ENCODE peak calls at places on chromosome 3, in seven cellular contexts. One of them, this sample, is unnamed.

GRCh38 chr3:122497425-122497824 is 17.3 kb downstream of the KPNA1 start:
- DNase-seq in NCI-H1092 treated with DMSO at 0.1 percent for 48 hours: no peak
- DNase-seq in AG04449: peak
- DNase-seq in GM13976: peak
- DNase-seq in HuH-7: no peak
- DNase-seq in right atrium auricular region: no peak
- DNase-seq in psoas muscle: no peak
- DNase-seq in this sample: no peak

GRCh38 chr3:42906085-42906904 is at the start of gene ZNF662:
- DNase-seq in GM13976: no peak
- DNase-seq in HuH-7: peak
- DNase-seq in AG04449: no peak
- DNase-seq in right atrium auricular region: no peak
- DNase-seq in psoas muscle: peak
- DNase-seq in NCI-H1092 treated with DMSO at 0.1 percent for 48 hours: peak
- DNase-seq in this sample: peak

GRCh38 chr3:12719984-12720656 is 38.9 kb downstream of the TMEM40 start:
- DNase-seq in GM13976: peak
- DNase-seq in AG04449: no peak
- DNase-seq in psoas muscle: peak
- DNase-seq in right atrium auricular region: peak
- DNase-seq in NCI-H1092 treated with DMSO at 0.1 percent for 48 hours: peak
- DNase-seq in HuH-7: peak
- DNase-seq in this sample: peak

GRCh38 chr3:24830230-24831152 is 335.8 kb upstream of the THRB start:
- DNase-seq in GM13976: peak
- DNase-seq in AG04449: no peak
- DNase-seq in NCI-H1092 treated with DMSO at 0.1 percent for 48 hours: peak
- DNase-seq in psoas muscle: peak
- DNase-seq in HuH-7: no peak
- DNase-seq in right atrium auricular region: no peak
- DNase-seq in this sample: no peak

GRCh38 chr3:62587579-62588031 is 214.3 kb upstream of the FEZF2 start:
- DNase-seq in AG04449: peak
- DNase-seq in HuH-7: no peak
- DNase-seq in psoas muscle: no peak
- DNase-seq in NCI-H1092 treated with DMSO at 0.1 percent for 48 hours: no peak
- DNase-seq in GM13976: no peak
- DNase-seq in right atrium auricular region: no peak
- DNase-seq in this sample: no peak

GRCh38 chr3:139087621-139088020 is 42.9 kb upstream of the PRR23C start:
- DNase-seq in AG04449: no peak
- DNase-seq in NCI-H1092 treated with DMSO at 0.1 percent for 48 hours: no peak
- DNase-seq in right atrium auricular region: no peak
- DNase-seq in GM13976: no peak
- DNase-seq in HuH-7: no peak
- DNase-seq in psoas muscle: no peak
- DNase-seq in this sample: no peak

GRCh38 chr3:10551139-10551538 is 45.8 kb upstream of the ATP2B2 start:
- DNase-seq in NCI-H1092 treated with DMSO at 0.1 percent for 48 hours: no peak
- DNase-seq in HuH-7: no peak
- DNase-seq in psoas muscle: no peak
- DNase-seq in AG04449: no peak
- DNase-seq in right atrium auricular region: no peak
- DNase-seq in GM13976: no peak
- DNase-seq in this sample: no peak

GRCh38 chr3:161349529-161350278 is 21.6 kb downstream of the SPTSSB start:
- DNase-seq in right atrium auricular region: no peak
- DNase-seq in NCI-H1092 treated with DMSO at 0.1 percent for 48 hours: no peak
- DNase-seq in HuH-7: no peak
- DNase-seq in psoas muscle: no peak
- DNase-seq in GM13976: no peak
- DNase-seq in AG04449: peak
- DNase-seq in this sample: no peak

GRCh38 chr3:120604784-120605183 is 8.6 kb downstream of the NDUFB4 start:
- DNase-seq in NCI-H1092 treated with DMSO at 0.1 percent for 48 hours: no peak
- DNase-seq in HuH-7: no peak
- DNase-seq in GM13976: no peak
- DNase-seq in AG04449: no peak
- DNase-seq in psoas muscle: no peak
- DNase-seq in right atrium auricular region: no peak
- DNase-seq in this sample: no peak

GRCh38 chr3:159620281-159620680 is 368.4 kb upstream of the IL12A start:
- DNase-seq in psoas muscle: no peak
- DNase-seq in AG04449: no peak
- DNase-seq in HuH-7: no peak
- DNase-seq in NCI-H1092 treated with DMSO at 0.1 percent for 48 hours: no peak
- DNase-seq in right atrium auricular region: no peak
- DNase-seq in GM13976: no peak
- DNase-seq in this sample: no peak

GRCh38 chr3:157531771-157532170 is 28.6 kb upstream of the VEPH1 start:
- DNase-seq in HuH-7: no peak
- DNase-seq in right atrium auricular region: no peak
- DNase-seq in NCI-H1092 treated with DMSO at 0.1 percent for 48 hours: no peak
- DNase-seq in AG04449: no peak
- DNase-seq in GM13976: no peak
- DNase-seq in psoas muscle: no peak
- DNase-seq in this sample: no peak

GRCh38 chr3:48546203-48546829 is 10.3 kb downstream of the PFKFB4 start:
- DNase-seq in psoas muscle: no peak
- DNase-seq in AG04449: no peak
- DNase-seq in GM13976: no peak
- DNase-seq in HuH-7: no peak
- DNase-seq in NCI-H1092 treated with DMSO at 0.1 percent for 48 hours: no peak
- DNase-seq in right atrium auricular region: no peak
- DNase-seq in this sample: no peak

GRCh38 chr3:44914936-44915335 is 40.5 kb downstream of the TGM4 start:
- DNase-seq in GM13976: no peak
- DNase-seq in NCI-H1092 treated with DMSO at 0.1 percent for 48 hours: no peak
- DNase-seq in AG04449: no peak
- DNase-seq in HuH-7: peak
- DNase-seq in right atrium auricular region: no peak
- DNase-seq in psoas muscle: no peak
- DNase-seq in this sample: no peak

GRCh38 chr3:148379763-148380162 is 317.9 kb upstream of the AGTR1 start:
- DNase-seq in AG04449: peak
- DNase-seq in HuH-7: peak
- DNase-seq in psoas muscle: no peak
- DNase-seq in NCI-H1092 treated with DMSO at 0.1 percent for 48 hours: peak
- DNase-seq in right atrium auricular region: no peak
- DNase-seq in GM13976: peak
- DNase-seq in this sample: peak